ENCODE peak calls at places on chromosomes 1 and 21, in five cellular contexts. Z, Q, M, L and O are unnamed samples.

GRCh38 chr1:15718199-15718601 is 17.9 kb upstream of the SLC25A34 start:
- DNase-seq in Z (no peak), Q (no peak), M (no peak), L (no peak), O (no peak)

GRCh38 chr1:156652131-156652991 is 10.4 kb downstream of the BCAN start:
- DNase-seq in Z (peak), Q (no peak), M (peak), L (no peak), O (no peak)

GRCh38 chr1:35691080-35691479 is 27.6 kb downstream of the C1orf216 start:
- DNase-seq in Z (no peak), Q (no peak), M (no peak), L (no peak), O (no peak)

GRCh38 chr1:157992813-157993178 is 649 bp upstream of the KIRREL1 start:
- DNase-seq in Z (no peak), Q (no peak), M (no peak), L (no peak), O (no peak)

GRCh38 chr1:19113362-19114092 is 96.5 kb downstream of the UBR4 start:
- DNase-seq in Z (peak), Q (no peak), M (peak), L (peak), O (no peak)

GRCh38 chr1:202575906-202576653 is 134.2 kb downstream of the SYT2 start:
- DNase-seq in Z (no peak), Q (no peak), M (no peak), L (no peak), O (no peak)

GRCh38 chr1:51517361-51518032 is 1.6 kb downstream of the EPS15 start:
- DNase-seq in Z (peak), Q (no peak), M (peak), L (no peak), O (no peak)

GRCh38 chr1:183270541-183271141 is 84.6 kb downstream of the LAMC2 start:
- DNase-seq in Z (no peak), Q (no peak), M (no peak), L (peak), O (no peak)

GRCh38 chr21:38766987-38767722 is 38.6 kb upstream of the ETS2 start:
- DNase-seq in Z (no peak), Q (peak), M (peak), L (no peak), O (no peak)

GRCh38 chr1:159936284-159936904 is 9.0 kb downstream of the IGSF9 start:
- DNase-seq in Z (peak), Q (peak), M (peak), L (peak), O (peak)

GRCh38 chr1:150562384-150563339 is 13.5 kb downstream of the ADAMTSL4 start:
- DNase-seq in Z (no peak), Q (peak), M (peak), L (no peak), O (peak)

GRCh38 chr1:156232222-156232621 is 9.8 kb upstream of the BGLAP start:
- DNase-seq in Z (no peak), Q (no peak), M (no peak), L (no peak), O (no peak)

GRCh38 chr1:225693085-225693698 is 40.3 kb upstream of the ENAH start:
- DNase-seq in Z (no peak), Q (no peak), M (no peak), L (no peak), O (no peak)

GRCh38 chr21:25370311-25370744 is 237.0 kb downstream of the MRPL39 start:
- DNase-seq in Z (no peak), Q (no peak), M (no peak), L (peak), O (no peak)

GRCh38 chr1:152398812-152399698 is 15.0 kb downstream of the CRNN start:
- DNase-seq in Z (no peak), Q (no peak), M (peak), L (no peak), O (no peak)

GRCh38 chr1:98661544-98662353 is at the start of gene SNX7:
- DNase-seq in Z (no peak), Q (no peak), M (no peak), L (peak), O (peak)

GRCh38 chr1:208173749-208174148 is 70.4 kb downstream of the PLXNA2 start:
- DNase-seq in Z (no peak), Q (no peak), M (no peak), L (no peak), O (no peak)

GRCh38 chr21:34640858-34641257 is 25.9 kb upstream of the RCAN1 start:
- DNase-seq in Z (no peak), Q (no peak), M (no peak), L (peak), O (no peak)